ENCODE peak calls at places on chromosome 21, in ten cellular contexts. M is Caki2; N is right atrium auricular region; P is COR-L47; X is smooth muscle cell of the brain vasculature; H is WTC11; T is stomach; G is HFFc6; D is CD4-positive, alpha-beta memory T cell; W is brain microvascular endothelial cell. K is an unnamed sample.

GRCh38 chr21:41678944-41679343 is 87.9 kb downstream of the RIPK4 start:
- DNase-seq in W (peak; percentile 95), P (peak; percentile 52), D (no peak), G (peak; percentile 92), N (peak; percentile 97), M (peak; percentile 99), H (peak; percentile 85), T (peak; percentile 97), X (peak; percentile 40), K (peak; percentile 96)

GRCh38 chr21:29669416-29669815 is 270.4 kb downstream of the GRIK1 start:
- DNase-seq in M (no peak), P (no peak), T (no peak), X (no peak), N (no peak), W (no peak), D (no peak), H (no peak), G (no peak), K (no peak)

GRCh38 chr21:39022901-39023693 is 160.2 kb downstream of the PSMG1 start:
- DNase-seq in T (no peak), H (no peak), M (no peak), D (no peak), N (no peak), X (no peak), W (no peak), P (peak; percentile 88), G (no peak), K (no peak)

GRCh38 chr21:31115249-31115648 is 77.0 kb upstream of the KRTAP19-8 start:
- DNase-seq in D (no peak), G (no peak), P (no peak), H (no peak), M (no peak), X (no peak), T (no peak), W (no peak), N (no peak), K (no peak)

GRCh38 chr21:34074283-34075098 is 1.1 kb downstream of the MRPS6 start:
- DNase-seq in G (no peak), W (no peak), T (no peak), P (peak; percentile 3), D (peak; percentile 9), H (peak; percentile 31), N (no peak), X (no peak), M (no peak), K (no peak)

GRCh38 chr21:44377201-44377921 is 23.9 kb downstream of the TRPM2 start:
- DNase-seq in X (no peak), D (no peak), H (peak; percentile 55), W (no peak), N (no peak), G (no peak), M (no peak), P (no peak), T (no peak), K (no peak)

GRCh38 chr21:36710729-36711048 is 11.8 kb downstream of the SIM2 start:
- DNase-seq in W (no peak), P (no peak), D (no peak), M (no peak), G (no peak), T (peak; percentile 24), X (no peak), H (no peak), N (no peak), K (no peak)

GRCh38 chr21:26962516-26963305 is 4.2 kb downstream of the ADAMTS5 start:
- DNase-seq in P (no peak), D (no peak), M (no peak), W (no peak), H (no peak), T (no peak), N (no peak), G (no peak), X (no peak), K (no peak)

GRCh38 chr21:30718239-30718909 is at the start of gene KRTAP21-3:
- DNase-seq in H (no peak), T (no peak), P (no peak), N (no peak), G (no peak), M (peak; percentile 3), X (no peak), W (no peak), D (no peak), K (no peak)

GRCh38 chr21:36079010-36079649 is 9.3 kb downstream of the CBR1 start:
- DNase-seq in W (peak; percentile 2), N (no peak), P (no peak), T (peak; percentile 53), H (no peak), G (no peak), D (peak; percentile 42), M (no peak), X (no peak), K (no peak)

GRCh38 chr21:45741691-45742090 is 98.2 kb downstream of the PCBP3 start:
- DNase-seq in M (no peak), W (no peak), X (no peak), N (no peak), G (no peak), P (no peak), D (no peak), H (no peak), T (no peak), K (no peak)

GRCh38 chr21:46154155-46154954 is 1.0 kb downstream of the FTCD start:
- DNase-seq in X (no peak), H (no peak), T (peak; percentile 21), N (no peak), M (no peak), P (no peak), W (no peak), G (no peak), D (no peak), K (no peak)

GRCh38 chr21:42513985-42514882 is 582 bp downstream of the SLC37A1 start:
- DNase-seq in M (peak; percentile 63), W (no peak), P (no peak), H (peak; percentile 71), D (peak; percentile 57), G (no peak), X (no peak), T (peak; percentile 76), N (no peak), K (no peak)

GRCh38 chr21:32955307-32955937 is 70.3 kb upstream of the OLIG2 start:
- DNase-seq in D (no peak), M (no peak), G (no peak), T (no peak), W (no peak), X (no peak), N (no peak), H (no peak), P (no peak), K (no peak)

GRCh38 chr21:28144089-28144488 is 848.6 kb downstream of the LTN1 start:
- DNase-seq in P (no peak), G (no peak), N (no peak), X (no peak), W (no peak), H (no peak), T (no peak), D (no peak), M (no peak), K (no peak)

GRCh38 chr21:33980276-33980916 is 64.8 kb upstream of the ATP5PO start:
- DNase-seq in G (no peak), M (no peak), D (no peak), P (no peak), N (no peak), T (no peak), X (no peak), H (no peak), W (no peak), K (no peak)

GRCh38 chr21:35420658-35421057 is 371.6 kb upstream of the RUNX1 start:
- DNase-seq in N (no peak), W (no peak), G (no peak), T (no peak), D (no peak), M (no peak), P (no peak), X (no peak), H (no peak), K (no peak)

GRCh38 chr21:16310191-16310590 is 580.4 kb downstream of the USP25 start:
- DNase-seq in P (no peak), N (no peak), G (no peak), H (no peak), W (no peak), T (no peak), D (no peak), X (no peak), M (no peak), K (no peak)

GRCh38 chr21:42144221-42144620 is 73.1 kb downstream of the UMODL1 start:
- DNase-seq in T (no peak), N (no peak), D (no peak), H (no peak), M (no peak), W (no peak), P (no peak), G (no peak), X (no peak), K (no peak)

GRCh38 chr21:15514073-15514946 is 215.5 kb upstream of the USP25 start:
- DNase-seq in T (no peak), D (peak; percentile 82), P (no peak), N (no peak), G (no peak), H (no peak), X (no peak), M (no peak), W (no peak), K (no peak)

GRCh38 chr21:34926784-34927548 is 122.1 kb downstream of the RUNX1 start:
- DNase-seq in H (no peak), T (no peak), X (no peak), G (peak; percentile 23), N (no peak), M (peak; percentile 51), W (no peak), D (no peak), P (no peak), K (no peak)

GRCh38 chr21:46627726-46628125 is 7.7 kb upstream of the PRMT2 start:
- DNase-seq in P (no peak), X (no peak), G (peak; percentile 7), W (no peak), M (no peak), D (no peak), T (no peak), H (no peak), N (no peak), K (no peak)

GRCh38 chr21:33587792-33588484 is 546 bp downstream of the DONSON start:
- DNase-seq in X (no peak), N (no peak), T (peak; percentile 34), G (no peak), D (no peak), M (no peak), W (peak; percentile 10), P (peak; percentile 57), H (peak; percentile 26), K (no peak)

GRCh38 chr21:38811257-38811656 is 5.5 kb downstream of the ETS2 start:
- DNase-seq in H (no peak), N (no peak), T (no peak), P (no peak), M (no peak), D (no peak), W (peak; percentile 79), X (no peak), G (peak; percentile 95), K (no peak)

GRCh38 chr21:25342811-25343210 is 264.5 kb downstream of the MRPL39 start:
- DNase-seq in G (peak; percentile 71), T (no peak), N (no peak), H (no peak), M (no peak), X (no peak), P (no peak), W (no peak), D (no peak), K (no peak)

GRCh38 chr21:37435120-37435519 is 68.5 kb downstream of the DYRK1A start:
- DNase-seq in P (peak; percentile 76), D (peak; percentile 72), W (peak; percentile 71), M (peak; percentile 96), H (peak; percentile 47), N (no peak), G (peak; percentile 51), X (peak; percentile 43), T (no peak), K (no peak)

GRCh38 chr21:45970674-45971486 is 10.7 kb upstream of the COL6A1 start:
- DNase-seq in G (no peak), W (no peak), D (no peak), N (no peak), T (no peak), X (no peak), P (peak; percentile 39), H (peak; percentile 81), M (peak; percentile 22), K (no peak)

GRCh38 chr21:42980959-42981523 is 6.7 kb downstream of the PKNOX1 start:
- DNase-seq in D (no peak), G (no peak), T (no peak), W (no peak), N (no peak), M (no peak), H (no peak), P (no peak), X (no peak), K (no peak)